ENCODE peak calls at places on chromosomes 1 and 21, in six cellular contexts. P is T-helper 2 cell, R is WTC11, Y is C1 segment of cervical spinal cord, M is HS-27A, Z is GM18507. X is an unnamed sample.

GRCh38 chr1:186239211-186239610 is 135.8 kb downstream of the TPR start:
- DNase-seq in P (no peak), R (no peak), Y (no peak), M (no peak), Z (no peak), X (peak)

GRCh38 chr1:191669629-191670028 is 488.6 kb upstream of the RGS18 start:
- DNase-seq in P (no peak), R (no peak), Y (no peak), M (peak), Z (no peak), X (no peak)

GRCh38 chr1:151458936-151459330 is 361 bp downstream of the POGZ start:
- DNase-seq in P (peak), R (peak), Y (no peak), M (peak), Z (no peak), X (peak)

GRCh38 chr1:247440001-247440620 is 17.8 kb downstream of the OR2B11 start:
- DNase-seq in P (no peak), R (no peak), Y (no peak), M (no peak), Z (peak), X (no peak)

GRCh38 chr1:193111641-193112090 is 6.5 kb upstream of the GLRX2 start:
- DNase-seq in P (no peak), R (peak), Y (no peak), M (peak), Z (no peak), X (no peak)

GRCh38 chr1:182588460-182589396 is at the start of gene RNASEL:
- DNase-seq in P (no peak), R (peak), Y (peak), M (no peak), Z (no peak), X (peak)

GRCh38 chr1:10717296-10718082 is 79.0 kb downstream of the CASZ1 start:
- DNase-seq in P (no peak), R (no peak), Y (no peak), M (no peak), Z (no peak), X (no peak)

GRCh38 chr1:52032785-52033131 is 852 bp downstream of the KTI12 start:
- DNase-seq in P (no peak), R (peak), Y (peak), M (no peak), Z (no peak), X (peak)

GRCh38 chr1:8111560-8111959 is 85.5 kb upstream of the ERRFI1 start:
- DNase-seq in P (no peak), R (no peak), Y (no peak), M (no peak), Z (no peak), X (no peak)

GRCh38 chr1:245121523-245121922 is 33.3 kb upstream of the KIF26B start:
- DNase-seq in P (no peak), R (no peak), Y (no peak), M (no peak), Z (no peak), X (no peak)

GRCh38 chr1:198829948-198830347 is 191.1 kb downstream of the PTPRC start:
- DNase-seq in P (no peak), R (peak), Y (no peak), M (no peak), Z (no peak), X (no peak)

GRCh38 chr1:204410764-204411450 is 710 bp downstream of the PPP1R15B start:
- DNase-seq in P (no peak), R (peak), Y (peak), M (no peak), Z (no peak), X (no peak)

GRCh38 chr1:171434717-171435346 is 50.5 kb upstream of the PRRC2C start:
- DNase-seq in P (no peak), R (no peak), Y (no peak), M (peak), Z (no peak), X (peak)

GRCh38 chr1:235424092-235424491 is 56.9 kb downstream of the TBCE start:
- DNase-seq in P (no peak), R (no peak), Y (peak), M (no peak), Z (no peak), X (no peak)

GRCh38 chr1:47578862-47579419 is 141.1 kb downstream of the FOXD2 start:
- DNase-seq in P (no peak), R (no peak), Y (no peak), M (no peak), Z (no peak), X (peak)

GRCh38 chr21:21163904-21164303 is 165.7 kb downstream of the NCAM2 start:
- DNase-seq in P (no peak), R (peak), Y (no peak), M (peak), Z (no peak), X (peak)

GRCh38 chr1:150194381-150195031 is 41.4 kb downstream of the ANP32E start:
- DNase-seq in P (no peak), R (no peak), Y (no peak), M (peak), Z (no peak), X (no peak)

GRCh38 chr21:18545908-18546307 is 142.3 kb upstream of the TMPRSS15 start:
- DNase-seq in P (no peak), R (no peak), Y (no peak), M (peak), Z (no peak), X (no peak)

GRCh38 chr1:170204121-170204520 is 58.4 kb downstream of the NTMT2 start:
- DNase-seq in P (no peak), R (no peak), Y (no peak), M (no peak), Z (no peak), X (no peak)

GRCh38 chr1:209062863-209063262 is 520.7 kb upstream of the CAMK1G start:
- DNase-seq in P (no peak), R (no peak), Y (no peak), M (no peak), Z (no peak), X (no peak)

GRCh38 chr1:10773851-10774614 is 22.4 kb downstream of the CASZ1 start:
- DNase-seq in P (no peak), R (no peak), Y (no peak), M (no peak), Z (no peak), X (no peak)

GRCh38 chr1:115190766-115191165 is 101.5 kb upstream of the TSPAN2 start:
- DNase-seq in P (no peak), R (no peak), Y (no peak), M (no peak), Z (no peak), X (no peak)

GRCh38 chr21:39954570-39954969 is 87.3 kb downstream of the PCP4 start:
- DNase-seq in P (no peak), R (no peak), Y (no peak), M (no peak), Z (no peak), X (no peak)